ENCODE peak calls at places on chromosome 2, in six cellular contexts. Z is A549, R is cardiac fibroblast, N is nephron progenitor cell, E is neural crest cell, D is bronchial epithelial cell. V is an unnamed sample.

GRCh38 chr2:221289846-221290245 is 282.3 kb downstream of the EPHA4 start:
- DNase-seq in Z (no peak), R (no peak), N (no peak), E (no peak), D (no peak), V (no peak)

GRCh38 chr2:78721302-78722033 is 304.0 kb upstream of the REG3G start:
- DNase-seq in Z (no peak), R (no peak), N (no peak), E (no peak), D (no peak), V (no peak)

GRCh38 chr2:176710657-176711197 is 441.5 kb downstream of the MTX2 start:
- DNase-seq in Z (no peak), R (no peak), N (no peak), E (no peak), D (no peak), V (no peak)

GRCh38 chr2:13193900-13194299 is 477.2 kb downstream of the TRIB2 start:
- DNase-seq in Z (peak), R (peak), N (no peak), E (no peak), D (peak), V (no peak)

GRCh38 chr2:44740678-44741077 is 200.8 kb upstream of the SIX3 start:
- DNase-seq in Z (no peak), R (no peak), N (no peak), E (no peak), D (no peak), V (no peak)

GRCh38 chr2:239787651-239788050 is 237.5 kb downstream of the NDUFA10 start:
- DNase-seq in Z (no peak), R (no peak), N (no peak), E (no peak), D (no peak), V (no peak)

GRCh38 chr2:43154685-43155084 is 71.7 kb downstream of the ZFP36L2 start:
- DNase-seq in Z (no peak), R (no peak), N (no peak), E (no peak), D (no peak), V (no peak)

GRCh38 chr2:144331652-144332355 is 188.1 kb downstream of the ZEB2 start:
- DNase-seq in Z (no peak), R (peak), N (no peak), E (no peak), D (peak), V (no peak)

GRCh38 chr2:24886640-24887324 is 33.3 kb downstream of the ADCY3 start:
- DNase-seq in Z (no peak), R (no peak), N (peak), E (no peak), D (no peak), V (no peak)

GRCh38 chr2:46549159-46549902 is 70.0 kb downstream of the TMEM247 start:
- DNase-seq in Z (no peak), R (no peak), N (no peak), E (no peak), D (no peak), V (no peak)

GRCh38 chr2:128305555-128306080 is 13.1 kb downstream of the HS6ST1 start:
- DNase-seq in Z (no peak), R (no peak), N (no peak), E (no peak), D (peak), V (no peak)

DNA sequence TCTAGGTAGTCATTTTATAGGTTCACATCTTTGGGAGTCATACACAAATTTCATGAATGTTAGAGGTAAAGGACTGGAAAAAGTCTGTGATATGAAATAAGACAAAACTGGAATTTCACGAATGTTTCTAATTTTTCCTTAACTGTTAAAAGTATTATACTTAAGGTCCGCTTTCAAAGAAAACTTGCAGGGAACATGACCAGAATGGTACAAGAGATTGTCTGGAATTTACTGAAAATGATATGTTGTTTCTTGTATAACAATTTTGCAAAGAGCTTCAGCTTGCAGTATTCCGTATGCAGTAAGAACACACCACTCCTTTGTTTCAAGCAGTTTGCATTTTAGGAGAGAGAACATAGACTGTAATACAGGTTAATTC is 1.6 kb downstream of the DDX1 start:
- DNase-seq in Z (no peak), R (no peak), N (no peak), E (no peak), D (no peak), V (no peak)
- TF ChIP-seq CTCF in Z (no peak), R (no peak), N (no peak), E (no peak), D (no peak), V (no peak)

DNA sequence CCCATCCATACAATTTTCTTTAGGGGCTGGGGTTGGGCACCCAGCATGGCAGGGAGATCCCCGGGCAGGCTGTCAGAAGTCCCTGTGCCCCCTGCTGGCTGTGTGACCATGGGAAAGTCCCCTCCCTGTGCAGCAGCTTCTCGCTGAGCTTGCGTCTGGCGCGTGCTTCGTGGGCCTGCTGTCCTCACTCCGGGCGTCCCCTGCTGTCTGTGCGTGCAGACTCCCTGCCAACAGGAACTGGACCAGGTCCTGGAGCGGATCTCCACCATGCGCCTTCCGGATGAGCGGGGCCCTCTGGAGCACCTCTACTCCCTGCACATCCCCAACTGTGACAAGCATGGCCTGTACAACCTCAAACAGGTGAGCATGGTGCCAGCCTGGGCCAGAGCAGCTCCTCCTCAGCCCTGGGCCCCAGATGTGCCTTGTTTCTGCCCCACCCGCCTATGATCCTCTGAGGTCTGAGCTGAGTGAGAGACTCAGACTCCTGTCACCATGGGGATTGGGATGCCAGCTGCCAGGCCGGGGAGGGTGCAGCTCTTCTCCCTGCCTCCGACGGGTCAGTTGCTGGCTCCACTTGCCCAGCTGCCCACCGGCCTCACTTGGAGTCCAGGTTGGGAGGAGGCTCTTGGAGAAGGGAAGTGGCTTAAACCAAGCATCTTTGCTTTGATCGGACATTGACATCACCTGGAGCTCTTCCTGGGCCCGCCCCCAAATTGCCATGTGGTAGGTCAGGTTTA is 28.6 kb downstream of the IGFBP2 start:
- DNase-seq in Z (peak), R (no peak), N (no peak), E (no peak), D (no peak), V (no peak)
- TF ChIP-seq CTCF in Z (no peak), R (peak), N (no peak), E (no peak), D (peak), V (no peak)

GRCh38 chr2:11683486-11683885 is 13.5 kb upstream of the NTSR2 start:
- DNase-seq in Z (no peak), R (no peak), N (no peak), E (no peak), D (no peak), V (no peak)

GRCh38 chr2:11682590-11682915 is 12.6 kb upstream of the NTSR2 start:
- DNase-seq in Z (no peak), R (no peak), N (no peak), E (no peak), D (no peak), V (no peak)

GRCh38 chr2:11684894-11685460 is 15.0 kb upstream of the NTSR2 start:
- DNase-seq in Z (no peak), R (no peak), N (no peak), E (no peak), D (no peak), V (no peak)

GRCh38 chr2:11681722-11682589 is 12.0 kb upstream of the NTSR2 start:
- DNase-seq in Z (peak), R (no peak), N (peak), E (peak), D (peak), V (no peak)

DNA sequence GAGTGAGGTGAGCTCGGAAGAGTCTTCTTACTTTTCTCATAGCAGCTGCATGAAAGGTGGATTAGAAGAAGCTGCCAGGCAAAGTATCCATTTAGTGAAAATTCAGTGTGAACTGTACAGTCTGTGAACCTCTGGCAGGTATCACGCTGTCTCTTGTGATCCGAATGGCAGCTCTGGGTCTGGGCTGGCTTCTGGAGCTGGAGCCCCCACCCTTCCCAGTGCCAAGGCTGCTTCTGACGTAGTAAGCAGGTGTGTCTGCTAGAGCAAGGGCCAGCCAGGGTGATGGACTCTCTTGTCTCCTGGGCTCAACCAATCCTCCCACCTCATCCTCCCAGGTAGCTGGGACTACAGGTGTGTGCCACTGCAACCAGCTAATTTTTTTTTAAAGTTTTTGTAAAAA is 14.0 kb upstream of the NTSR2 start:
- DNase-seq in Z (no peak), R (no peak), N (no peak), E (no peak), D (no peak), V (no peak)
- TF ChIP-seq CTCF in Z (no peak), R (no peak), N (no peak), E (no peak), D (no peak), V (no peak)

GRCh38 chr2:88483200-88483599 is 30.7 kb upstream of the FOXI3 start:
- DNase-seq in Z (no peak), R (no peak), N (no peak), E (no peak), D (no peak), V (no peak)

GRCh38 chr2:88492002-88492401 is 39.5 kb upstream of the FOXI3 start:
- DNase-seq in Z (no peak), R (no peak), N (no peak), E (no peak), D (peak), V (no peak)

GRCh38 chr2:88493481-88493880 is 41.0 kb upstream of the FOXI3 start:
- DNase-seq in Z (no peak), R (no peak), N (no peak), E (no peak), D (no peak), V (no peak)

GRCh38 chr2:88489181-88489580 is 36.7 kb upstream of the FOXI3 start:
- DNase-seq in Z (peak), R (no peak), N (no peak), E (no peak), D (no peak), V (no peak)
- TF ChIP-seq CTCF in Z (no peak), R (no peak), N (no peak), E (no peak), D (no peak), V (no peak)

GRCh38 chr2:2291500-2292260 is 39.4 kb downstream of the MYT1L start:
- DNase-seq in Z (peak), R (no peak), N (peak), E (peak), D (no peak), V (no peak)
- TF ChIP-seq CTCF in Z (no peak), R (no peak), N (peak), E (peak), D (no peak), V (no peak)

GRCh38 chr2:174436351-174436750 is 40.8 kb downstream of the SCRN3 start:
- DNase-seq in Z (no peak), R (no peak), N (no peak), E (no peak), D (peak), V (no peak)
- TF ChIP-seq CTCF in Z (no peak), R (no peak), N (no peak), E (no peak), D (no peak), V (no peak)